ENCODE peak calls at places on chromosomes 3 and 15, in four cellular contexts. I, V, Q and E are unnamed samples.
A peak's percentile ranks its signal among the peaks of the same experiment; 100 is the strongest.

GRCh38 chr3:149077638-149078037 is 8.7 kb downstream of the HLTF start:
- DNase-seq in I (no peak), V (no peak), Q (no peak), E (no peak)

GRCh38 chr15:29382862-29383261 is 113.2 kb upstream of the NSMCE3 start:
- DNase-seq in I (no peak), V (no peak), Q (no peak), E (no peak)

GRCh38 chr3:176951144-176951543 is 246.1 kb downstream of the TBL1XR1 start:
- DNase-seq in I (no peak), V (peak; percentile 7), Q (no peak), E (no peak)

GRCh38 chr3:98817546-98817945 is 54.4 kb downstream of the ST3GAL6 start:
- DNase-seq in I (peak; percentile 47), V (no peak), Q (no peak), E (no peak)

GRCh38 chr15:73754461-73754860 is 1.3 kb upstream of the INSYN1 start:
- DNase-seq in I (no peak), V (no peak), Q (no peak), E (no peak)

GRCh38 chr15:45224596-45225217 is 27.3 kb upstream of the SLC28A2 start:
- DNase-seq in I (no peak), V (no peak), Q (no peak), E (no peak)

GRCh38 chr15:98809273-98809672 is 160.9 kb downstream of the IGF1R start:
- DNase-seq in I (no peak), V (no peak), Q (no peak), E (no peak)

GRCh38 chr3:2915826-2916225 is 194.3 kb downstream of the IL5RA start:
- DNase-seq in I (no peak), V (no peak), Q (no peak), E (no peak)

GRCh38 chr3:88180398-88180999 is 30.7 kb downstream of the C3orf38 start:
- DNase-seq in I (peak; percentile 11), V (no peak), Q (no peak), E (no peak)

GRCh38 chr3:177358968-177359600 is 161.8 kb upstream of the TBL1XR1 start:
- DNase-seq in I (peak; percentile 29), V (peak; percentile 12), Q (peak; percentile 32), E (no peak)

GRCh38 chr3:188812198-188812597 is 359.6 kb upstream of the TPRG1 start:
- DNase-seq in I (no peak), V (no peak), Q (no peak), E (no peak)

GRCh38 chr3:10010546-10011465 is 15.4 kb upstream of the FANCD2 start:
- DNase-seq in I (peak; percentile 86), V (peak; percentile 86), Q (peak; percentile 77), E (peak; percentile 90)

GRCh38 chr3:99967796-99968195 is 146.5 kb downstream of the FILIP1L start:
- DNase-seq in I (no peak), V (no peak), Q (no peak), E (no peak)

GRCh38 chr3:9912294-9912935 is 4.5 kb upstream of the IL17RC start:
- DNase-seq in I (no peak), V (no peak), Q (no peak), E (peak; percentile 29)

GRCh38 chr3:23396746-23397145 is 193.6 kb downstream of the UBE2E2 start:
- DNase-seq in I (no peak), V (no peak), Q (no peak), E (no peak)

GRCh38 chr3:193400304-193400703 is 21.8 kb upstream of the ATP13A5 start:
- DNase-seq in I (no peak), V (no peak), Q (no peak), E (no peak)

GRCh38 chr3:130462089-130462488 is 54.9 kb upstream of the COL6A6 start:
- DNase-seq in I (no peak), V (no peak), Q (no peak), E (no peak)

GRCh38 chr3:150146891-150147761 is 176.4 kb upstream of the PFN2 start:
- DNase-seq in I (no peak), V (peak; percentile 51), Q (no peak), E (peak; percentile 63)

GRCh38 chr3:38000965-38001455 is 10.4 kb downstream of the VILL start:
- DNase-seq in I (no peak), V (no peak), Q (no peak), E (no peak)

GRCh38 chr3:171306631-171307030 is 153.6 kb downstream of the TNIK start:
- DNase-seq in I (no peak), V (peak; percentile 13), Q (no peak), E (peak; percentile 51)

GRCh38 chr15:62739082-62739481 is 303.5 kb upstream of the TPM1 start:
- DNase-seq in I (peak; percentile 32), V (peak; percentile 49), Q (no peak), E (peak; percentile 9)

GRCh38 chr15:57932348-57932747 is 133.2 kb downstream of the ALDH1A2 start:
- DNase-seq in I (no peak), V (no peak), Q (no peak), E (no peak)

GRCh38 chr3:189308594-189308993 is 136.8 kb downstream of the TPRG1 start:
- DNase-seq in I (no peak), V (no peak), Q (no peak), E (no peak)

GRCh38 chr3:30135190-30135589 is 471.2 kb upstream of the TGFBR2 start:
- DNase-seq in I (peak; percentile 4), V (no peak), Q (no peak), E (no peak)

GRCh38 chr3:47664519-47664918 is 85.9 kb upstream of the CSPG5 start:
- DNase-seq in I (peak; percentile 33), V (no peak), Q (no peak), E (no peak)